ENCODE peak calls at places on chromosomes 11 and 22, in six cellular contexts. R is OCI-LY7, C is EH, P is naive B cell, D is EL, V is foreskin keratinocyte. H is an unnamed sample.
A peak's percentile ranks its signal among the peaks of the same experiment; 100 is the strongest.

GRCh38 chr22:37019309-37020191 is at the start of the genes MPST and TST:
- DNase-seq in R (peak; percentile 86), C (peak; percentile 75), P (peak; percentile 33), D (peak; percentile 68), V (no peak), H (peak; percentile 15)

GRCh38 chr11:26960265-26960664 is 33.6 kb upstream of the FIBIN start:
- DNase-seq in R (no peak), C (peak; percentile 59), P (no peak), D (peak; percentile 42), V (peak; percentile 92), H (no peak)

GRCh38 chr22:45758603-45759002 is 87.0 kb downstream of the ATXN10 start:
- DNase-seq in R (no peak), C (peak; percentile 79), P (no peak), D (peak; percentile 32), V (peak; percentile 74), H (no peak)

GRCh38 chr22:46044718-46045458 is 67.9 kb upstream of the WNT7B start:
- DNase-seq in R (no peak), C (peak; percentile 54), P (peak; percentile 30), D (peak; percentile 48), V (no peak), H (no peak)

GRCh38 chr22:45537734-45538181 is 35.1 kb downstream of the FBLN1 start:
- DNase-seq in R (no peak), C (peak; percentile 97), P (no peak), D (peak; percentile 87), V (peak; percentile 99), H (no peak)

GRCh38 chr11:65615950-65616574 is 486 bp downstream of the PCNX3 start:
- DNase-seq in R (peak; percentile 65), C (peak; percentile 39), P (no peak), D (peak; percentile 62), V (no peak), H (no peak)

GRCh38 chr11:44596541-44597276 is 31.2 kb downstream of the CD82 start:
- DNase-seq in R (peak; percentile 61), C (no peak), P (peak; percentile 72), D (no peak), V (no peak), H (no peak)

GRCh38 chr11:117523680-117524079 is 196.0 kb downstream of the CEP164 start:
- DNase-seq in R (no peak), C (peak; percentile 70), P (no peak), D (peak; percentile 63), V (peak; percentile 15), H (peak; percentile 64)

GRCh38 chr11:93089474-93090102 is 108.2 kb downstream of the SLC36A4 start:
- DNase-seq in R (peak; percentile 15), C (peak; percentile 74), P (no peak), D (peak; percentile 62), V (peak; percentile 65), H (peak; percentile 79)

GRCh38 chr11:68271781-68272608 is at the start of gene C11orf24:
- DNase-seq in R (peak; percentile 98), C (peak; percentile 95), P (peak; percentile 98), D (peak; percentile 95), V (peak; percentile 82), H (peak; percentile 74)

GRCh38 chr11:57639321-57640067 is 10.2 kb downstream of the YPEL4 start:
- DNase-seq in R (peak; percentile 25), C (peak; percentile 70), P (no peak), D (peak; percentile 63), V (no peak), H (no peak)

H was measured in renal cortical epithelial cell.